ENCODE peak calls at places on chromosomes 5 and 9, in ten cellular contexts. U is astrocyte of the spinal cord, W is HL-60, Q is endothelial cell of umbilical vein, T is Panc1, Z is PC-9, C is colonic mucosa, V is transverse colon, E is neural progenitor cell, M is pancreas. S is an unnamed sample.

GRCh38 chr5:72252574-72253155 is 67.4 kb downstream of the MRPS27 start:
- DNase-seq in U (no peak), W (no peak), Q (peak), T (no peak), Z (no peak), C (no peak), V (no peak), E (no peak), M (no peak), S (peak)

GRCh38 chr9:8717146-8717545 is 917.6 kb upstream of the DMAC1 start:
- DNase-seq in U (no peak), W (no peak), Q (no peak), T (no peak), Z (no peak), C (no peak), V (no peak), E (no peak), M (no peak), S (no peak)

GRCh38 chr9:4671737-4672136 is 5.5 kb upstream of the SPATA6L start:
- DNase-seq in U (no peak), W (no peak), Q (no peak), T (no peak), Z (no peak), C (no peak), V (no peak), E (no peak), M (no peak), S (no peak)

GRCh38 chr5:172758077-172758835 is 12.7 kb downstream of the DUSP1 start:
- DNase-seq in U (peak), W (no peak), Q (peak), T (no peak), Z (peak), C (no peak), V (no peak), E (peak), M (no peak), S (peak)

GRCh38 chr5:165913059-165913458 is 2378.4 kb upstream of the WWC1 start:
- DNase-seq in U (no peak), W (no peak), Q (no peak), T (no peak), Z (no peak), C (no peak), V (no peak), E (no peak), M (no peak), S (no peak)

GRCh38 chr9:101458955-101459631 is 23.5 kb upstream of the ALDOB start:
- DNase-seq in U (peak), W (peak), Q (peak), T (peak), Z (peak), C (peak), V (no peak), E (peak), M (no peak), S (peak)

GRCh38 chr5:78113689-78114088 is 180.8 kb downstream of the AP3B1 start:
- DNase-seq in U (no peak), W (no peak), Q (no peak), T (no peak), Z (no peak), C (no peak), V (no peak), E (no peak), M (no peak), S (no peak)

GRCh38 chr5:39213437-39214207 is 5.7 kb downstream of the FYB1 start:
- DNase-seq in U (no peak), W (no peak), Q (no peak), T (no peak), Z (no peak), C (no peak), V (no peak), E (no peak), M (no peak), S (no peak)

GRCh38 chr5:134133995-134134541 is 19.6 kb downstream of the TCF7 start:
- DNase-seq in U (no peak), W (no peak), Q (no peak), T (no peak), Z (no peak), C (no peak), V (no peak), E (no peak), M (peak), S (no peak)

GRCh38 chr9:69346596-69347390 is 21.8 kb downstream of the ENTREP1 start:
- DNase-seq in U (no peak), W (no peak), Q (peak), T (no peak), Z (peak), C (no peak), V (no peak), E (no peak), M (no peak), S (no peak)

GRCh38 chr5:149834246-149834855 is 104.2 kb downstream of the PPARGC1B start:
- DNase-seq in U (peak), W (peak), Q (peak), T (peak), Z (peak), C (peak), V (peak), E (peak), M (no peak), S (peak)

GRCh38 chr5:83184534-83184933 is 107.2 kb downstream of the XRCC4 start:
- DNase-seq in U (no peak), W (no peak), Q (no peak), T (no peak), Z (no peak), C (no peak), V (no peak), E (no peak), M (no peak), S (peak)

GRCh38 chr9:115944166-115944948 is 209.2 kb upstream of the PAPPA start:
- DNase-seq in U (peak), W (no peak), Q (peak), T (no peak), Z (no peak), C (peak), V (peak), E (peak), M (no peak), S (peak)

GRCh38 chr5:24714757-24715156 is 70.0 kb upstream of the CDH10 start:
- DNase-seq in U (peak), W (no peak), Q (no peak), T (no peak), Z (no peak), C (no peak), V (no peak), E (no peak), M (no peak), S (peak)

GRCh38 chr5:134371834-134372340 is 518 bp downstream of the UBE2B start:
- DNase-seq in U (peak), W (peak), Q (peak), T (no peak), Z (peak), C (peak), V (peak), E (peak), M (peak), S (peak)

GRCh38 chr5:103258368-103258956 is at the start of gene MACIR:
- DNase-seq in U (peak), W (peak), Q (peak), T (peak), Z (peak), C (peak), V (peak), E (peak), M (peak), S (peak)

GRCh38 chr9:87148391-87149237 is 201.3 kb upstream of the GAS1 start:
- DNase-seq in U (peak), W (no peak), Q (peak), T (no peak), Z (no peak), C (peak), V (peak), E (peak), M (peak), S (peak)

GRCh38 chr9:125513634-125514413 is 193.2 kb downstream of the MAPKAP1 start:
- DNase-seq in U (peak), W (no peak), Q (peak), T (no peak), Z (peak), C (peak), V (peak), E (peak), M (no peak), S (peak)

GRCh38 chr5:174045470-174046025 is at the start of gene NSG2:
- DNase-seq in U (peak), W (peak), Q (peak), T (peak), Z (peak), C (peak), V (peak), E (peak), M (peak), S (peak)

GRCh38 chr5:12111263-12111662 is 207.0 kb upstream of the CTNND2 start:
- DNase-seq in U (no peak), W (no peak), Q (no peak), T (no peak), Z (no peak), C (no peak), V (no peak), E (no peak), M (no peak), S (no peak)

GRCh38 chr9:33250458-33250995 is 10.6 kb downstream of the SPINK4 start:
- DNase-seq in U (no peak), W (no peak), Q (no peak), T (no peak), Z (no peak), C (no peak), V (no peak), E (no peak), M (no peak), S (peak)

GRCh38 chr5:178116406-178116885 is 3.1 kb downstream of the N4BP3 start:
- DNase-seq in U (no peak), W (peak), Q (peak), T (no peak), Z (no peak), C (no peak), V (peak), E (no peak), M (no peak), S (no peak)

GRCh38 chr5:61357745-61358144 is 25.7 kb downstream of the ZSWIM6 start:
- DNase-seq in U (no peak), W (no peak), Q (no peak), T (no peak), Z (no peak), C (no peak), V (no peak), E (peak), M (no peak), S (no peak)

GRCh38 chr9:118003240-118003639 is 299.0 kb downstream of the TLR4 start:
- DNase-seq in U (no peak), W (no peak), Q (no peak), T (no peak), Z (no peak), C (no peak), V (no peak), E (peak), M (no peak), S (no peak)

GRCh38 chr5:135565256-135565655 is 13.5 kb downstream of the CXCL14 start:
- DNase-seq in U (no peak), W (no peak), Q (no peak), T (no peak), Z (no peak), C (no peak), V (no peak), E (no peak), M (no peak), S (peak)

GRCh38 chr9:93060746-93061259 is 2.3 kb downstream of the SUSD3 start:
- DNase-seq in U (no peak), W (no peak), Q (no peak), T (no peak), Z (no peak), C (no peak), V (no peak), E (no peak), M (no peak), S (peak)

GRCh38 chr9:92770005-92770995 is 5.7 kb upstream of the BICD2 start:
- DNase-seq in U (no peak), W (peak), Q (peak), T (no peak), Z (no peak), C (peak), V (no peak), E (no peak), M (no peak), S (peak)

GRCh38 chr5:78638973-78639669 is 9.5 kb downstream of the LHFPL2 start:
- DNase-seq in U (no peak), W (no peak), Q (peak), T (no peak), Z (no peak), C (no peak), V (no peak), E (no peak), M (no peak), S (no peak)

GRCh38 chr5:117236941-117237340 is 662.3 kb upstream of the SEMA6A start:
- DNase-seq in U (no peak), W (no peak), Q (no peak), T (no peak), Z (no peak), C (no peak), V (no peak), E (no peak), M (no peak), S (no peak)

GRCh38 chr5:150320048-150320555 is 17.4 kb upstream of the ARSI start:
- DNase-seq in U (peak), W (no peak), Q (no peak), T (no peak), Z (peak), C (peak), V (peak), E (peak), M (no peak), S (peak)

GRCh38 chr9:73347720-73348119 is 196.1 kb downstream of the ANXA1 start:
- DNase-seq in U (no peak), W (no peak), Q (no peak), T (no peak), Z (peak), C (no peak), V (no peak), E (no peak), M (no peak), S (no peak)

GRCh38 chr5:14669975-14670374 is 5.5 kb downstream of the OTULIN start:
- DNase-seq in U (peak), W (no peak), Q (no peak), T (no peak), Z (no peak), C (no peak), V (no peak), E (no peak), M (no peak), S (peak)

GRCh38 chr5:5374034-5374715 is 48.3 kb upstream of the ICE1 start:
- DNase-seq in U (peak), W (no peak), Q (no peak), T (no peak), Z (no peak), C (no peak), V (no peak), E (no peak), M (no peak), S (peak)

DNA sequence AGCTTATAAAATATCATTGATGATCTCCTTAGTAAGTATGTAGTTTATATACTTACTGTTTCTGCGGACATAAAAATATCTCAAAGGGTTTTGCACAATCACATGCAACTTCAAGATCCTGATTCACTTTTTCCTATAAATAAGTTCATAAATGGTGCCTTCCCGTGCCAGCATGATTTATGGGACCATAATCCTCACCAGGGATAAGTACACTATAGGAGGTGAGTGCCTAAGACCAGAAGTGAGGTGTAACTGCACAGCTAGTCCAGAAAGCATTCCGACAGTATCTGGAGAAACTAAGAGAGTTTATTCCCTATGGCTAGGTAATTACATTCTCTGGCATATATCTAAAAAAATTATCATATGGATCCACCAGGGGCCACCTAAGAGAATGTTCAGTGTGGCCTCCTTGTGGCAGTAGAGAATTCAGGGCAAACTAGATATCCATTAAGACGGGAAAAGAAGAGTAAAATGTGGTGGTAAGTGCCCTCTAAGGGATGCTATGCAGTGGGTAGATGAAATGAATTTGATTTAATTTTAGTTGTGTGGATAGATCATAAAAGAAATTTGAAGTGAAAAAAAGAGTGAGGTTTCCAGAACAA is 402.5 kb upstream of the SLC24A2 start:
- DNase-seq in U (no peak), W (no peak), Q (no peak), T (no peak), Z (no peak), C (no peak), V (no peak), E (no peak), M (no peak), S (no peak)
- TF ChIP-seq CTCF in U (no peak), W (no peak), Q (no peak), T (no peak), Z (no peak), C (no peak), V (no peak), E (no peak), M (no peak), S (no peak)

DNA sequence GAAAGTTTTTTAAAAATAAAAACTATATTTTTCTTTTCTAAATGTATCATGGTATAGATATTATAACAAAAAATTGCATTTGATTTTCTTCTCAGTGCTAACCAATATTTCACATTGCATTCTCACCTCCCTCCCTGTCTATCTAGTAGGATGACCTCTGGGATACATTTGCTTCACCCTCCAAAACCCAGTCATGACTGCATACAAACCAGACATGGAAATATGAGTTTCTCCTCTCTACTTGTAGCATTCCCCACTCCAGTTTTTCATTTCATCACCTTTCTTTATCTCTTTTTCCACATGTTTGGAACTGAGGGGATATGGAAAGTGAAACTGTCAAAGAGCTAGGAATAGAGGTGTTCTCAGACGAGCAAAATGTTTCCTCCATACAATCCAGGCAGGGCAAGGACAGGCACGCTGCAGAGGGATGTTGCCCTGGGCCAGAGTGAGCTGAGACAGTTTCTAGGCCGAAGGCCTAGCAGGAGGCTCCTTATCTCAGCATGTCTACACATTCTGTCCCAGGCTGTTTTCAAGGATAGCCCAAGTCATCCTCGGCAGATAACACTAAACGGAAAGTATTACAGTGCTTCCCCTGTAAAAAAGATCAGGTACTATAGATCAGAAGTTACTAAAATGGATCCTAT is 46.7 kb downstream of the MEF2C start:
- DNase-seq in U (peak), W (no peak), Q (peak), T (no peak), Z (no peak), C (no peak), V (no peak), E (no peak), M (no peak), S (no peak)
- H3K4me3 ChIP-seq in U (no peak), W (no peak), Q (peak), T (peak), Z (no peak), C (no peak), V (no peak), E (no peak), M (no peak), S (peak)

GRCh38 chr9:36204906-36205547 is 14.3 kb downstream of the CLTA start:
- DNase-seq in U (no peak), W (no peak), Q (peak), T (no peak), Z (no peak), C (no peak), V (no peak), E (peak), M (no peak), S (no peak)
- TF ChIP-seq CTCF in U (peak), W (no peak), Q (no peak), T (no peak), Z (no peak), C (no peak), V (no peak), E (peak), M (no peak), S (peak)

GRCh38 chr9:134026561-134026960 is 1.3 kb downstream of the BRD3OS start:
- DNase-seq in U (no peak), W (no peak), Q (no peak), T (no peak), Z (no peak), C (no peak), V (peak), E (peak), M (peak), S (no peak)
- H3K4me3 ChIP-seq in U (no peak), W (no peak), Q (no peak), T (no peak), Z (no peak), C (no peak), V (no peak), E (peak), M (peak), S (peak)

GRCh38 chr5:102154291-102154690 is 141.8 kb downstream of the SLCO4C1 start:
- DNase-seq in U (no peak), W (no peak), Q (no peak), T (no peak), Z (no peak), C (no peak), V (no peak), E (no peak), M (no peak), S (no peak)

DNA sequence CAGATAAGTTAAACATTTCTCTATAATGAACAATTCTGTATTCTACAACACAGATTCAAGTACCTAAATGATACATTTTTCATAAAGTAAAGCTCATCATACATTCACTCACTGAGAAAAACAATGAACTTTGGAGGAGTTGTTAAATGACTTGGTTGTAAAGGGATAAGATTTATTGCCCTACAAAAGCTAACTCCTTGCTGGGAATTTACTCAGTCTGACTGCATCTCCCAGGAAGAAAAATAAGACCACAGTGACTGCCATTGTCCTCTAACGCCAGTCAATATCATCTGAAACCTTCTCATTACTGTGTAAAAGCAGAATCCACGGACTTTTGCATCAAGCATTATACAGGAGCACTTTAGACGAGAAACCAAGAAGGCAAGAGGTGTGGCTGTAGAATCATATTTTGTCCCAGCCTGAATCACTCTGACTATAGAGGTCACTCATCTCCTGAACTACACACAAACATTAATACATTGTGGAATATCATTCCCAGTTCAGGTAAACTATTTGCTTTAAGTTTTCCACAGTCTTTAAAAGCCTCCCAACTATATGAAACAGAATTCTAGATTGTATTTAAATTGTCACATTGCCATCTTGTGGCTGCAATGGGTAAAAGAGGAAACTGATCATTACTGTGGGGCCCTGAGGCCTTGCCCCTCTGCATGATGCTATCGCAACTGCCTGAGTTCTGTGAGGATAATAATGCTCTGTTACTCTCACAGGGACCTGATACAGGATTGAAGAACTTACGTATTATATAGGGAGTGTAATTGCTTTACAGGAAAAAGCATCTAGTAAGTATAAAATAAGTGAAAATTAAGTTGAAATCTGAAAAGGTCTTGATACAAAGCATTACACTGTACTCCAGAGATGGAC is 142.9 kb downstream of the SLCO4C1 start:
- DNase-seq in U (peak), W (peak), Q (no peak), T (peak), Z (no peak), C (peak), V (no peak), E (peak), M (no peak), S (no peak)
- TF ChIP-seq CTCF in U (peak), W (peak), Q (no peak), T (peak), Z (peak), C (peak), V (peak), E (peak), M (no peak), S (no peak)

S was measured in AG10803.